ENCODE peak calls at places on chromosome 13, in six cellular contexts. P is lower leg skin, S is neural progenitor cell, G is H9, C is sigmoid colon, L is astrocyte of the spinal cord. Y is an unnamed sample.

GRCh38 chr13:36718146-36718545 is 44.3 kb downstream of the SERTM1 start:
- DNase-seq in P (no peak), S (no peak), G (no peak), C (no peak), L (peak), Y (no peak)

GRCh38 chr13:25248071-25248470 is 39.2 kb downstream of the MTMR6 start:
- DNase-seq in P (no peak), S (no peak), G (no peak), C (no peak), L (no peak), Y (no peak)

GRCh38 chr13:110297771-110298170 is 9.2 kb downstream of the COL4A1 start:
- DNase-seq in P (no peak), S (no peak), G (no peak), C (no peak), L (no peak), Y (no peak)

GRCh38 chr13:25783480-25784081 is 268.2 kb downstream of the SHISA2 start:
- DNase-seq in P (no peak), S (no peak), G (no peak), C (no peak), L (no peak), Y (no peak)

GRCh38 chr13:24228852-24229458 is 68.4 kb downstream of the SPATA13 start:
- DNase-seq in P (no peak), S (peak), G (no peak), C (no peak), L (peak), Y (peak)

GRCh38 chr13:66689037-66689619 is 541.0 kb downstream of the PCDH9 start:
- DNase-seq in P (no peak), S (peak), G (no peak), C (no peak), L (peak), Y (no peak)

GRCh38 chr13:19960673-19961015 is 2.1 kb downstream of the ZMYM2 start:
- DNase-seq in P (no peak), S (no peak), G (no peak), C (no peak), L (no peak), Y (no peak)

GRCh38 chr13:30569901-30570576 is 47.7 kb upstream of the USPL1 start:
- DNase-seq in P (no peak), S (no peak), G (peak), C (peak), L (peak), Y (no peak)

GRCh38 chr13:101026328-101026727 is 351.7 kb upstream of the TMTC4 start:
- DNase-seq in P (no peak), S (no peak), G (no peak), C (no peak), L (no peak), Y (no peak)

GRCh38 chr13:94014461-94014860 is 465.0 kb downstream of the DCT start:
- DNase-seq in P (no peak), S (no peak), G (no peak), C (no peak), L (no peak), Y (no peak)

GRCh38 chr13:36815069-36815468 is 4.0 kb upstream of the RFXAP start:
- DNase-seq in P (no peak), S (no peak), G (no peak), C (no peak), L (no peak), Y (no peak)

GRCh38 chr13:47803131-47803530 is 197.9 kb downstream of the SUCLA2 start:
- DNase-seq in P (no peak), S (no peak), G (no peak), C (no peak), L (no peak), Y (no peak)

GRCh38 chr13:108728370-108728769 is 99.0 kb downstream of the MYO16 start:
- DNase-seq in P (no peak), S (peak), G (peak), C (no peak), L (no peak), Y (peak)

GRCh38 chr13:99975626-99976025 is 4.1 kb upstream of the ZIC5 start:
- DNase-seq in P (no peak), S (peak), G (peak), C (no peak), L (no peak), Y (no peak)

GRCh38 chr13:62209539-62209938 is 793.9 kb upstream of the PCDH20 start:
- DNase-seq in P (no peak), S (no peak), G (no peak), C (no peak), L (no peak), Y (no peak)

GRCh38 chr13:51643114-51643881 is 59.0 kb downstream of the WDFY2 start:
- DNase-seq in P (no peak), S (no peak), G (no peak), C (no peak), L (peak), Y (no peak)

GRCh38 chr13:74687452-74688180 is 553.4 kb upstream of the KLF12 start:
- DNase-seq in P (no peak), S (peak), G (no peak), C (no peak), L (no peak), Y (peak)

GRCh38 chr13:23979361-23980159 is 82.3 kb upstream of the C1QTNF9B start:
- DNase-seq in P (peak), S (peak), G (peak), C (peak), L (peak), Y (peak)

GRCh38 chr13:33637978-33638743 is 179.8 kb upstream of the RFC3 start:
- DNase-seq in P (no peak), S (no peak), G (no peak), C (no peak), L (no peak), Y (no peak)

GRCh38 chr13:53068841-53069520 is 40.4 kb downstream of the OLFM4 start:
- DNase-seq in P (no peak), S (peak), G (no peak), C (no peak), L (no peak), Y (no peak)

GRCh38 chr13:45718063-45718462 is 15.9 kb downstream of the CBY2 start:
- DNase-seq in P (no peak), S (peak), G (peak), C (no peak), L (peak), Y (peak)

GRCh38 chr13:71879129-71879535 is 12.1 kb upstream of the DACH1 start:
- DNase-seq in P (no peak), S (peak), G (peak), C (no peak), L (peak), Y (peak)

GRCh38 chr13:101271681-101272245 is 144.5 kb downstream of the NALCN start:
- DNase-seq in P (no peak), S (no peak), G (no peak), C (no peak), L (no peak), Y (no peak)

GRCh38 chr13:107111248-107111647 is 543.3 kb upstream of the ARGLU1 start:
- DNase-seq in P (no peak), S (no peak), G (no peak), C (no peak), L (no peak), Y (no peak)

GRCh38 chr13:76773695-76774094 is 112.5 kb downstream of the KCTD12 start:
- DNase-seq in P (no peak), S (no peak), G (no peak), C (no peak), L (no peak), Y (no peak)

GRCh38 chr13:97344250-97345175 is 89.5 kb upstream of the RAP2A start:
- DNase-seq in P (no peak), S (peak), G (no peak), C (peak), L (peak), Y (peak)
- TF ChIP-seq CTCF in P (no peak), S (peak), G (peak), C (peak), L (peak), Y (peak)

DNA sequence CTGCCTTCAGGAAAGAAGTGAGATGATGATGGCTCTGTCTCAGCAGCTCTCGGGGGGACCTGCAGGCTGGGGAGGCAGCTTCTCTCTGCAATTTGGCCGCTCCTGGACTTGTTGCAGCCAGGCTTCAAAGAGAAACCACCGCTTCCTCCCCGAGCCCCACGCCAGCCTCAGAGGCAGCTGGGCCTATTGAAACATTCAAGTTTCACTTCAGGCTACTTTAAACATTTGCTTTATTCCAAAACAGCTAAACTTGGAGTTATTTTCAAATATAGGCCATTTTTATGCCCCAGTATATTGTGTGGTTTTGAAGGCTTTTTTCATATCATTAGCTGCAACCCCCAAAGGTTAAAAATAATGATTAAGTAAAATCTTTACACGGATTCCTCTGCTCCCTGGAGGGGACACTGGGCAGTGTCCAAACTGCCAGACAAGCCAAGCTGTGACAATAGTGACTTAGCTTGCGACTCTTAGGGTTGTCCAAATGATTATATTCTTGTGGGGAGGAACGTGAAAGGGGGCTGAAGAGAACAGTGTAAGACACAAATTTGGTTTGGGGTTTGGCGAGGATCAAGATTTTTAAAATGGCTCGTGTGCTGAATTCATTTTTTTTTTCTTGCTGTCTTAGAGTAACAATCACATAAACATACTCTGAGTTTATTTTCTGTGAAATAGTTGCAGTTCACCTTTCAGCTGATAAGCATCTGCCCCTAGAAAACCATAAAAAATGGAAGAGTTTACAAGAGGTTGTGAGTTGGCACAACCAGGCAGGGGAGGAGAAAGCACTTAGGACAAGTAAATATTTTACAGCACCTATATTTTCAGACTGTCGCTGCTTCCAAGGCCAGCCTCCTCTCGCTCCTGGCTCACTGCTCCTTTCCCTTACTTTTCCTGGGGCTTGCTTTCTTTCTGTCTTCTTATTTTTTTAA is 330.6 kb downstream of the DLEU7 start:
- DNase-seq in P (peak), S (peak), G (no peak), C (peak), L (peak), Y (no peak)
- TF ChIP-seq CTCF in P (no peak), S (peak), G (no peak), C (no peak), L (peak), Y (no peak)

GRCh38 chr13:41457589-41458186 is 338 bp downstream of the RGCC start:
- DNase-seq in P (no peak), S (no peak), G (no peak), C (no peak), L (no peak), Y (no peak)

GRCh38 chr13:41459754-41460111 is 2.4 kb downstream of the RGCC start:
- DNase-seq in P (no peak), S (no peak), G (no peak), C (no peak), L (no peak), Y (no peak)

GRCh38 chr13:41460930-41461329 is 3.6 kb downstream of the RGCC start:
- DNase-seq in P (no peak), S (no peak), G (no peak), C (no peak), L (no peak), Y (no peak)

GRCh38 chr13:41458187-41458938 is 1.0 kb downstream of the RGCC start:
- DNase-seq in P (no peak), S (peak), G (peak), C (peak), L (peak), Y (peak)

GRCh38 chr13:41458939-41459753 is 1.8 kb downstream of the RGCC start:
- DNase-seq in P (no peak), S (peak), G (no peak), C (peak), L (peak), Y (peak)
- TF ChIP-seq CTCF in P (no peak), S (peak), G (peak), C (peak), L (peak), Y (peak)

DNA sequence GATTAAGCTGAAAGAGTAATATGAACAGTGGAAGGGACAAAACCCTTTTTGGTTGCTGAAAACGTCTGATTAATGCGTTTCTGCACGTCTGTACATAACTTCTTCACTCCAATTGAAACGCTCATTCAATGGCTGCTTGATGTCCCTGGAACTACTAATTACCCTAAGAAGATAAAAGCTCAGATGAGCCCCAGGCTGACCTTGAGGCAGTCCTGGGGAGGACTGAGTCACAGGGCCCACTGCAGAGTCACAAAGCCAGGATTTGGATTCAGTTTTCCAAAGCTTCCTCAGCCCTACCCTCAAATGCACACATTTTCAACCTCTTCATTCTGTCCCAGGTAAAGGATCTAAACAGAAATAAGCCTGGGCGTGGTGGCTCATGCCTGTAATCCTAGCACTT is 75.0 kb upstream of the FLT1 start:
- DNase-seq in P (no peak), S (no peak), G (no peak), C (no peak), L (no peak), Y (no peak)
- TF ChIP-seq CTCF in P (no peak), S (no peak), G (no peak), C (no peak), L (no peak), Y (no peak)